ENCODE peak calls at places on chromosomes 6 and 20, in seven cellular contexts. Z is left lung; P is aorta; S is ovary; T is cardiac muscle cell; G is SJSA1; B is CD8-positive, alpha-beta T cell. D is an unnamed sample.

GRCh38 chr6:3869632-3870527 is 20.7 kb downstream of the FAM50B start:
- DNase-seq in Z (no peak), P (no peak), S (no peak), T (no peak), G (no peak), B (no peak), D (no peak)

GRCh38 chr20:45432294-45432693 is 16.4 kb downstream of the PIGT start:
- DNase-seq in Z (no peak), P (no peak), S (no peak), T (no peak), G (no peak), B (no peak), D (no peak)

GRCh38 chr6:33481192-33481591 is 26.8 kb downstream of the ZBTB9 start:
- DNase-seq in Z (no peak), P (no peak), S (no peak), T (no peak), G (no peak), B (peak; percentile 9), D (no peak)

GRCh38 chr20:21028921-21029320 is 77.2 kb downstream of the LINC00237 start:
- DNase-seq in Z (no peak), P (no peak), S (no peak), T (no peak), G (no peak), B (no peak), D (no peak)

GRCh38 chr6:52522655-52523054 is 54.2 kb downstream of the TRAM2 start:
- DNase-seq in Z (no peak), P (no peak), S (no peak), T (no peak), G (no peak), B (no peak), D (no peak)

GRCh38 chr20:49541733-49542513 is 26.0 kb downstream of the PTGIS start:
- DNase-seq in Z (peak; percentile 53), P (peak; percentile 74), S (peak; percentile 84), T (peak; percentile 79), G (peak; percentile 52), B (peak; percentile 40), D (peak; percentile 58)

GRCh38 chr6:99590728-99591672 is 15.6 kb upstream of the PRDM13 start:
- DNase-seq in Z (peak; percentile 47), P (no peak), S (no peak), T (no peak), G (no peak), B (no peak), D (no peak)

GRCh38 chr20:3084283-3084985 is at the start of gene AVP:
- DNase-seq in Z (no peak), P (no peak), S (no peak), T (no peak), G (no peak), B (no peak), D (no peak)

GRCh38 chr6:48069280-48069679 is 41.7 kb downstream of the PTCHD4 start:
- DNase-seq in Z (no peak), P (no peak), S (no peak), T (peak; percentile 42), G (no peak), B (no peak), D (no peak)

GRCh38 chr20:35974256-35974655 is 5.9 kb downstream of the CNBD2 start:
- DNase-seq in Z (no peak), P (no peak), S (no peak), T (no peak), G (no peak), B (no peak), D (no peak)

GRCh38 chr6:16633465-16633864 is 127.8 kb downstream of the ATXN1 start:
- DNase-seq in Z (no peak), P (no peak), S (no peak), T (no peak), G (no peak), B (no peak), D (no peak)

GRCh38 chr6:51467231-51467952 is 620.0 kb downstream of the PKHD1 start:
- DNase-seq in Z (no peak), P (no peak), S (no peak), T (no peak), G (no peak), B (no peak), D (no peak)

GRCh38 chr20:38859070-38859690 is 53.7 kb downstream of the PPP1R16B start:
- DNase-seq in Z (no peak), P (no peak), S (no peak), T (no peak), G (no peak), B (peak; percentile 48), D (no peak)

GRCh38 chr6:31365864-31366263 is 8.9 kb upstream of the HLA-B start:
- DNase-seq in Z (no peak), P (no peak), S (no peak), T (no peak), G (no peak), B (no peak), D (no peak)

GRCh38 chr6:97885844-97886243 is 602.8 kb upstream of the MMS22L start:
- DNase-seq in Z (no peak), P (no peak), S (no peak), T (no peak), G (no peak), B (no peak), D (no peak)

GRCh38 chr6:145892026-145892425 is 72.1 kb downstream of the SHPRH start:
- DNase-seq in Z (no peak), P (no peak), S (no peak), T (no peak), G (no peak), B (no peak), D (no peak)

GRCh38 chr6:46989384-46989783 is 52.7 kb downstream of the ADGRF1 start:
- DNase-seq in Z (no peak), P (no peak), S (no peak), T (no peak), G (no peak), B (no peak), D (no peak)

GRCh38 chr6:36033935-36034334 is 6.3 kb downstream of the MAPK14 start:
- DNase-seq in Z (no peak), P (no peak), S (no peak), T (no peak), G (no peak), B (peak; percentile 48), D (no peak)

GRCh38 chr20:47985092-47985850 is 200.0 kb upstream of the SULF2 start:
- DNase-seq in Z (peak; percentile 70), P (no peak), S (no peak), T (peak; percentile 43), G (peak; percentile 90), B (no peak), D (no peak)

GRCh38 chr6:169254456-169255316 is 1.0 kb upstream of the THBS2 start:
- DNase-seq in Z (no peak), P (peak; percentile 63), S (peak; percentile 42), T (no peak), G (no peak), B (no peak), D (no peak)

GRCh38 chr6:106092279-106092678 is 6.1 kb downstream of the PRDM1 start:
- DNase-seq in Z (no peak), P (no peak), S (no peak), T (peak; percentile 41), G (no peak), B (no peak), D (no peak)

GRCh38 chr6:106085687-106085983 is 501 bp upstream of the PRDM1 start:
- DNase-seq in Z (no peak), P (no peak), S (no peak), T (no peak), G (peak; percentile 49), B (no peak), D (no peak)

GRCh38 chr6:106085984-106086832 is at the start of gene PRDM1:
- DNase-seq in Z (peak; percentile 93), P (peak; percentile 90), S (peak; percentile 81), T (peak; percentile 82), G (peak; percentile 61), B (peak; percentile 74), D (peak; percentile 84)

GRCh38 chr6:106087548-106088325 is 1.6 kb downstream of the PRDM1 start:
- DNase-seq in Z (peak; percentile 52), P (peak; percentile 65), S (no peak), T (peak; percentile 5), G (peak; percentile 72), B (no peak), D (peak; percentile 40)

GRCh38 chr6:106089981-106090380 is 3.8 kb downstream of the PRDM1 start:
- DNase-seq in Z (no peak), P (no peak), S (no peak), T (no peak), G (no peak), B (no peak), D (no peak)
- H3K4me1 ChIP-seq in Z (no peaks in the 10 kb centered on the region), P (no peaks in the 10 kb centered on the region), S (peaks cover 2% of the 10 kb centered on the region), T (peaks cover 9% of the 10 kb centered on the region), G (peaks cover 37% of the 10 kb centered on the region), B (peaks cover 30% of the 10 kb centered on the region), D (peaks cover 12% of the 10 kb centered on the region)

GRCh38 chr6:120918137-120918536 is 416.1 kb downstream of the TBC1D32 start:
- DNase-seq in Z (no peak), P (no peak), S (no peak), T (no peak), G (no peak), B (no peak), D (no peak)
- H3K36me3 ChIP-seq in Z (no peaks in the 10 kb centered on the region), P (no peaks in the 10 kb centered on the region), S (no peaks in the 10 kb centered on the region), T (no peaks in the 10 kb centered on the region), G (no peaks in the 10 kb centered on the region), B (no peaks in the 10 kb centered on the region), D (no peaks in the 10 kb centered on the region)

DNA sequence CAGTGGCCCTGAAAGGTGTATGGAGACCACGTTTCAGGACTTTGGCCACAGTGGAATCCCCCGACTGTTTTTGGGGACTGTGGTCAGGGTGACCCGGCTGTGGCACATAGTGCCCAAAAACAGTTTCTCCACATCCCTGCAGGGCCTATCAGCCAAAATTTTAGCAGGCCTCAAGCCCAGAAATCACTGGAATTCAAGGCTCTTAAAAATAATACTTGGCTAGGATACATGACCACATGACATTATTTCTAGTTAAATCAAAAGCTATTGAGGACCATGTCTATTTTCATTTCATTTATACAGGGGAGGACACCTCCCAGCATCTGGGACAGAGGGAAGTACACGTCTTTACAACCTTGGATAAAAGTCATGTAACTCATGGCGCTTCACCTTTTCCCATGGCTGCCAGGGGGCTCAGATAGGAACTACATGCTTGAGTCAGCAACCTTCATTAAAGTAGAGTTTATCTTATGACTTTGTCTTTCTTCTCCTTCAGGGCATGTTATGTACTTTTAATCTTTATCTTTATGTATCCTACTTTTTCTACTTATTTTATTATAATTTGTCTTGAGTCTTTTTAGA is 70.8 kb upstream of the CD93 start:
- DNase-seq in Z (no peak), P (no peak), S (no peak), T (no peak), G (no peak), B (no peak), D (no peak)
- H3K4me1 ChIP-seq in Z (peaks cover 45% of the 10 kb centered on the region), P (peaks cover 8% of the 10 kb centered on the region), S (peaks cover 7% of the 10 kb centered on the region), T (peaks cover 34% of the 10 kb centered on the region), G (peaks cover 46% of the 10 kb centered on the region), B (no peaks in the 10 kb centered on the region), D (no peaks in the 10 kb centered on the region)

DNA sequence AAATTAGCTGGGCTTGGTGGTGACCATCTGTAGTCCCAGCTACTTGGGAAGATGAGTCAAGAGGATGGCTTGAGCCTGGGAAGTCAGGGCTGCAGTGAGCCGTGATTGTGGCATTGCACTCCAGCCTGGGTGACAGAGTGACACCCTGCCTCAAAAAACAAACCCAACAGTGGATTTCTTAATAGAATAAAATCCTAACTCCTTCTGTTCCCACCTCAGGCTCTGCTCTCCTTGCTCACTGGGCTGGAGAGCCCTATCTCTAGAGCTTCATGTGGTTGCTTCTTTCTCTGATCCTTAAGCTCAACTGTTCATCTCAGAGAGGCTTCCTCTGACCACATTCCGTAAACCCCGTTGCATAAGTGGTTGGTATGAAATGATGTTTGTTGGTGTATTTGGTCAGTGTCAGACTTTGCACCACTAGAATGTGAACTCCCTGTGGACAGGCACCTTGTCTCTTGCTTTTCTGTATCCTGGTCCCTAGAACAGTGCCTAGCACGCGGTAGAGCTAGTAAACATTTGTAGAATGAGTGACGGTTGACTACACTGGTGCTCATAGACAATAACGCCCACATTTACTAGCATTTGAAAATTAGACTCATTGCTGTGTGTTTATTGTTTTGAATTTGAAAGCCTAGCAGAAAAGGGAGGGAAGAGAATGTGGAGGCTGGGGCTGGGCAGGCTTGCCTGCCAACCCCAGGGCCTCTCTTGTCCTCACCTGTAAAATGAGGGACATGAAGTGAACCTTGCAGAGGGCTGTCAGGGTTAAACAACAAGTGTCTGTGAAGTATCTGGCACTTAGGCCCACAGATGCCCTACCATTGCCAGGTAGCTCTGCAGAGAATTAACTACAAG is 4.2 kb downstream of the MAPRE1 start:
- DNase-seq in Z (no peak), P (no peak), S (no peak), T (no peak), G (no peak), B (no peak), D (no peak)
- H3K36me3 ChIP-seq in Z (peaks cover 3% of the 10 kb centered on the region), P (no peaks in the 10 kb centered on the region), S (no peaks in the 10 kb centered on the region), T (peaks cover 18% of the 10 kb centered on the region), G (peaks cover 61% of the 10 kb centered on the region), B (peaks cover 5% of the 10 kb centered on the region), D (peaks cover 36% of the 10 kb centered on the region)